ENCODE peak calls at places on chromosomes 5 and 9, in seven cellular contexts. I, S, W, K, D, N and E are unnamed samples.
A peak's percentile ranks its signal among the peaks of the same experiment; 100 is the strongest.

GRCh38 chr5:638501-639252 is 26.5 kb downstream of the CEP72 start:
- DNase-seq in I (no peak), S (no peak), W (no peak), K (no peak), D (no peak), N (no peak), E (no peak)

GRCh38 chr5:61734001-61734400 is 401.9 kb downstream of the ZSWIM6 start:
- DNase-seq in I (no peak), S (no peak), W (no peak), K (no peak), D (peak; percentile 39), N (no peak), E (no peak)

GRCh38 chr5:143217804-143218160 is 185.7 kb downstream of the NR3C1 start:
- DNase-seq in I (no peak), S (no peak), W (no peak), K (no peak), D (no peak), N (no peak), E (no peak)

GRCh38 chr9:37675661-37676060 is 24.9 kb downstream of the FRMPD1 start:
- DNase-seq in I (no peak), S (no peak), W (no peak), K (no peak), D (no peak), N (no peak), E (no peak)

GRCh38 chr9:114177423-114178064 is 22.2 kb downstream of the COL27A1 start:
- DNase-seq in I (peak; percentile 26), S (peak; percentile 63), W (no peak), K (no peak), D (no peak), N (peak; percentile 21), E (no peak)

GRCh38 chr5:89315194-89315593 is 432.2 kb upstream of the MEF2C start:
- DNase-seq in I (no peak), S (peak; percentile 92), W (no peak), K (no peak), D (peak; percentile 51), N (no peak), E (no peak)

GRCh38 chr9:90300901-90301688 is 341.5 kb downstream of the DIRAS2 start:
- DNase-seq in I (peak; percentile 82), S (peak; percentile 89), W (peak; percentile 26), K (no peak), D (no peak), N (peak; percentile 40), E (peak; percentile 27)

GRCh38 chr9:17075146-17075757 is 59.6 kb upstream of the CNTLN start:
- DNase-seq in I (no peak), S (no peak), W (no peak), K (no peak), D (no peak), N (no peak), E (no peak)

GRCh38 chr5:133742370-133743036 is 130.2 kb upstream of the FSTL4 start:
- DNase-seq in I (peak; percentile 25), S (no peak), W (no peak), K (no peak), D (no peak), N (no peak), E (no peak)

GRCh38 chr5:76705574-76705973 is 10.4 kb upstream of the F2R start:
- DNase-seq in I (no peak), S (no peak), W (no peak), K (no peak), D (no peak), N (no peak), E (no peak)
- H3K4me1 ChIP-seq in I (peaks cover 14% of the 10 kb centered on the region), S (peaks cover 31% of the 10 kb centered on the region), W (peaks cover 12% of the 10 kb centered on the region), K (peaks cover 17% of the 10 kb centered on the region), D (no peaks in the 10 kb centered on the region), N (peaks cover 7% of the 10 kb centered on the region), E (peaks cover 10% of the 10 kb centered on the region)

DNA sequence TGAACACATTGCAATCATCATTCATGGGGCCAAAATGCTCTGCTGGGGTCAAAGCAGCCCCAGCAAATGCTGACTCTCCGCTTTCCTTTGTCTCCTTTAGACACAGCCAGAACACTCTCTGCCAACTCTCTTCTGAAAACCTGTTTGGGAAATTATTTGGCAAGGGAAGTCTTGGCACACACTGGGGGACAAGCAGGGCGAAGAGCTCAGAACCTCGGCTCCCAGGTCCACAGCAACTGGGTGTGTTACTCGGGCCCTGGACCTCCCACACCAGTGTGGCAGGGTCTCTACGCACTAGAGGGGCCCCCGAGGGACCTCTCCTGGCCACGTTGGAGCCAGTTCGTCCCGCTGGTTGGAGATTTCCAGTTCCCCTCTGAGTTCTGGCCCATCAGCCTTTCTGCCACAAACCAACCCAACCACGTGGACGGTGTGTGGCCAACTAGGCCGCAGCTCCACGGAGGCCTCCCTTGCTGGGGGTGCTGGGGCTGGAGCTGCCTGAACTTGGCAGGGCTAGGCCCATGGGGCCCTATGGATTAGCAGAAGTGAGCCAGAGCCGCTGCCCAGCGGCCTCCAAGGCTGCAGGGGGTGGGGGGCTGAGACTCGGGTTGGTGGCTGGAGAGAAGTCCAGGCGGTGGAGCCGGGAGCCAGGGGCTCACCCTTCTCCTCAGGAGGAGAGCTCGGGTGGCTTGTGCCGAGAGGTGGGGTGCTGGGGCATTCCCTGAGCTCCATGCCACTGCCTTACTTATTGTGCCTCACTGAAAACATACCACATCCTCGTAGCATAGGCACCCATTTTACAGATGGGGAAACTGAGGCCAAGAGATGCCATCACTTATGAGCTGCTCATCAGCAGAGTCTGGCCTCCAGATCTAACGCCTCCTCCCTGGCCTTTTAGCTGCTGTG is 46.8 kb upstream of the RNU6ATAC start:
- DNase-seq in I (no peak), S (no peak), W (peak; percentile 53), K (no peak), D (peak; percentile 81), N (peak; percentile 51), E (no peak)
- H3K4me1 ChIP-seq in I (no peaks in the 10 kb centered on the region), S (peaks cover 15% of the 10 kb centered on the region), W (peaks cover 14% of the 10 kb centered on the region), K (peaks cover 16% of the 10 kb centered on the region), D (peaks cover 5% of the 10 kb centered on the region), N (peaks cover 54% of the 10 kb centered on the region), E (peaks cover 31% of the 10 kb centered on the region)

DNA sequence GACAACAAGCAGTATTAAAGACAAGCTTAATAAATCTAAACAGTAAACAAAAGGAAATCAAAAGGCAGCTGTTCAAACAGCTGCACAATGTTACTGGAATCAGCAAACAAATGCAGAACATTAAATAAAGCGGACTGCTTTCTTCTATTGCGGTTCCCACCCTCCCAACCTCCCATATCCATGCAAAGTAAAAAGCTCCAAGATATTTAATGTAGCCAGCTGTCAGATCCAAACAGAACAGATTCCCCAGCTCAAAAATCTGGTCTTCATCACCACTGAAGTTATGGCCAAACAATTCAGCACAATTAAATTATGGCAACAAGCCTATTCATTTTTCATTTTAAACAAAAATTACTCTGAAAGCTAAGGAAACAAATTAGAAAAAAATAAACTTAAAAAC is 75.9 kb downstream of the SLC38A9 start:
- DNase-seq in I (no peak), S (no peak), W (no peak), K (no peak), D (peak; percentile 34), N (no peak), E (no peak)
- H3K4me1 ChIP-seq in I (peaks cover 51% of the 10 kb centered on the region), S (peaks cover 13% of the 10 kb centered on the region), W (peaks cover 54% of the 10 kb centered on the region), K (peaks cover 12% of the 10 kb centered on the region), D (peaks cover 36% of the 10 kb centered on the region), N (peaks cover 53% of the 10 kb centered on the region), E (peaks cover 48% of the 10 kb centered on the region)

GRCh38 chr5:132417461-132417860 is 48.0 kb downstream of the SLC22A5 start:
- DNase-seq in I (no peak), S (no peak), W (no peak), K (no peak), D (no peak), N (no peak), E (no peak)

GRCh38 chr5:132417889-132418432 is 48.5 kb downstream of the SLC22A5 start:
- DNase-seq in I (no peak), S (no peak), W (no peak), K (no peak), D (no peak), N (no peak), E (no peak)

GRCh38 chr5:132414634-132415377 is 45.3 kb downstream of the SLC22A5 start:
- DNase-seq in I (peak; percentile 60), S (peak; percentile 77), W (no peak), K (no peak), D (peak; percentile 58), N (no peak), E (no peak)

GRCh38 chr5:132417010-132417439 is 47.5 kb downstream of the SLC22A5 start:
- DNase-seq in I (no peak), S (no peak), W (peak; percentile 54), K (no peak), D (no peak), N (peak; percentile 68), E (no peak)

GRCh38 chr5:132416306-132417009 is 46.9 kb downstream of the SLC22A5 start:
- DNase-seq in I (no peak), S (no peak), W (no peak), K (no peak), D (no peak), N (no peak), E (no peak)
- H3K4me1 ChIP-seq in I (peaks cover 34% of the 10 kb centered on the region), S (peaks cover 23% of the 10 kb centered on the region), W (peaks cover 98% of the 10 kb centered on the region), K (peaks cover 12% of the 10 kb centered on the region), D (peaks cover 18% of the 10 kb centered on the region), N (peaks cover 91% of the 10 kb centered on the region), E (peaks cover 56% of the 10 kb centered on the region)

GRCh38 chr5:132461235-132461634 is 29.3 kb downstream of the IRF1 start:
- DNase-seq in I (no peak), S (no peak), W (no peak), K (no peak), D (no peak), N (no peak), E (no peak)
- H3K4me1 ChIP-seq in I (peaks cover 42% of the 10 kb centered on the region), S (peaks cover 49% of the 10 kb centered on the region), W (peaks cover 32% of the 10 kb centered on the region), K (peaks cover 12% of the 10 kb centered on the region), D (peaks cover 8% of the 10 kb centered on the region), N (peaks cover 83% of the 10 kb centered on the region), E (peaks cover 73% of the 10 kb centered on the region)

DNA sequence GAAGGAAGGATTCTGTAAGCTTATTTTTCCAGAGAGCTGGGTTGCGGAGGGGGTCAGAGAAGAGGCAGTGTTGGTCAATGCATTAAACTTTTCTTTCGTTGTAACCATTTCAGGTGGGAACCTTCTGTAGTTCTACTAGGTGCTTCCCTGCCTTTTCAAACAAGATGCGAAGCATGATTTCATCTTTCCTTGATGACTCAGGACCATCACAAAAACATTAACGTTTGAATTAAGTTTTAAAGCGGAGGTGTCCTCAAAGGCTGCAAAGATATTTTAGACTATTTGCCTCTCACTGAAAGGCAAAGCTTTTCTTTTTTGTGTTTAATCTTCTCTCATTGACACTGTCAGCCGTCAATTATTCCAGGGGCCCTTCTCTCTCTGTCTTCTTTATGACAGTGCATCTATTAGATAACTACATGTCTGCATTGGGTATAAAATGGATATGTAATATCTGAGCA is 26.3 kb upstream of the FAT2 start:
- DNase-seq in I (no peak), S (no peak), W (no peak), K (no peak), D (no peak), N (no peak), E (no peak)
- H3K4me1 ChIP-seq in I (peaks cover 27% of the 10 kb centered on the region), S (peaks cover 11% of the 10 kb centered on the region), W (no peaks in the 10 kb centered on the region), K (peaks cover 26% of the 10 kb centered on the region), D (no peaks in the 10 kb centered on the region), N (no peaks in the 10 kb centered on the region), E (no peaks in the 10 kb centered on the region)